ENCODE peak calls at places on chromosomes 12 and 14, in ten cellular contexts. G is stimulated activated CD4-positive, alpha-beta T cell treated with anti-CD3 and anti-CD28 coated beads, Interleukin-2, amount 100 ng/mL, for 24 hours; E is stimulated activated naive CD4-positive, alpha-beta T cell; A is anterior cingulate cortex; U is neural crest cell; B is putamen; C is NCI-H82; X is ecto neural progenitor cell; Q is T-cell; K is posterior vena cava. Z is an unnamed sample.

GRCh38 chr12:57603758-57604453 is 718 bp upstream of the DTX3 start:
- DNase-seq in G (no peak), E (no peak), A (peak; percentile 19), U (no peak), B (peak; percentile 66), C (peak; percentile 32), X (no peak), Q (no peak), K (no peak), Z (no peak)

GRCh38 chr14:34420547-34421150 is 41.4 kb downstream of the SPTSSA start:
- DNase-seq in G (no peak), E (no peak), A (no peak), U (no peak), B (no peak), C (no peak), X (no peak), Q (no peak), K (no peak), Z (no peak)

GRCh38 chr12:62347922-62348650 is 87.9 kb downstream of the USP15 start:
- DNase-seq in G (no peak), E (no peak), A (no peak), U (no peak), B (no peak), C (no peak), X (no peak), Q (no peak), K (no peak), Z (no peak)

GRCh38 chr14:82270286-82270685 is 736.6 kb upstream of the SEL1L start:
- DNase-seq in G (no peak), E (no peak), A (no peak), U (no peak), B (no peak), C (no peak), X (no peak), Q (no peak), K (no peak), Z (no peak)

GRCh38 chr14:104069541-104069940 is 16.0 kb upstream of the ASPG start:
- DNase-seq in G (no peak), E (no peak), A (no peak), U (no peak), B (no peak), C (no peak), X (no peak), Q (no peak), K (no peak), Z (no peak)

GRCh38 chr14:94897092-94897491 is 127.2 kb upstream of the GSC start:
- DNase-seq in G (no peak), E (no peak), A (no peak), U (no peak), B (no peak), C (no peak), X (no peak), Q (no peak), K (no peak), Z (no peak)

GRCh38 chr14:65160091-65160490 is 57.8 kb upstream of the MAX start:
- DNase-seq in G (no peak), E (no peak), A (no peak), U (no peak), B (no peak), C (no peak), X (no peak), Q (no peak), K (no peak), Z (no peak)

GRCh38 chr14:82394916-82395315 is 861.3 kb upstream of the SEL1L start:
- DNase-seq in G (no peak), E (no peak), A (no peak), U (no peak), B (no peak), C (peak; percentile 63), X (no peak), Q (no peak), K (no peak), Z (no peak)

GRCh38 chr14:50821471-50822464 is 9.2 kb downstream of the NIN start:
- DNase-seq in G (peak; percentile 27), E (peak; percentile 31), A (no peak), U (no peak), B (no peak), C (no peak), X (no peak), Q (peak; percentile 70), K (peak; percentile 87), Z (no peak)